ENCODE peak calls at places on chromosomes 13 and 19, in four cellular contexts. V is renal cortical epithelial cell; T is GM12892; S is stimulated activated CD4-positive, alpha-beta T cell treated with anti-CD3 and anti-CD28 coated beads, Interleukin-15, amount 100 ng/mL, for 1 hour. U is an unnamed sample.

GRCh38 chr19:3075605-3076431 is 13.5 kb upstream of the TLE5 start:
- DNase-seq in V (no peak), T (peak; percentile 76), S (peak; percentile 65), U (peak; percentile 50)

GRCh38 chr13:97621025-97621424 is 187.1 kb downstream of the RAP2A start:
- DNase-seq in V (no peak), T (no peak), S (no peak), U (no peak)

GRCh38 chr13:111429064-111429558 is 108.7 kb downstream of the TEX29 start:
- DNase-seq in V (peak; percentile 17), T (no peak), S (no peak), U (peak; percentile 53)

GRCh38 chr19:48683349-48683748 is 10.5 kb upstream of the NTN5 start:
- DNase-seq in V (peak; percentile 22), T (no peak), S (no peak), U (no peak)

GRCh38 chr13:37645181-37645580 is 46.6 kb upstream of the POSTN start:
- DNase-seq in V (no peak), T (no peak), S (no peak), U (no peak)

GRCh38 chr19:3369337-3370213 is 3.2 kb downstream of the NFIC start:
- DNase-seq in V (peak; percentile 33), T (peak; percentile 66), S (no peak), U (peak; percentile 55)

GRCh38 chr13:49806126-49806536 is 13.6 kb upstream of the KPNA3 start:
- DNase-seq in V (peak; percentile 55), T (no peak), S (no peak), U (peak; percentile 17)

GRCh38 chr19:23116802-23117571 is at the start of gene ZNF730:
- DNase-seq in V (peak; percentile 31), T (peak; percentile 64), S (no peak), U (peak; percentile 63)

GRCh38 chr13:32427852-32428580 is at the start of gene N4BP2L1:
- DNase-seq in V (peak; percentile 54), T (peak; percentile 56), S (peak; percentile 70), U (peak; percentile 80)

U was measured in kidney tubule cell.